ENCODE peak calls at places on chromosomes 6 and 20, in five cellular contexts. D is activated B cell treated with CpG ODN at 0.5 μM for 24 hours; R is CD4-positive, alpha-beta T cell; O is nephron progenitor cell; P is adrenal gland. X is an unnamed sample.

GRCh38 chr6:72418495-72418894 is 203.4 kb upstream of the KCNQ5 start:
- DNase-seq in D (no peak), R (no peak), O (no peak), P (no peak), X (no peak)

GRCh38 chr6:137044366-137045220 is at the start of gene IL20RA:
- DNase-seq in D (peak), R (no peak), O (peak), P (peak), X (peak)

GRCh38 chr6:17905611-17906592 is 81.5 kb downstream of the KIF13A start:
- DNase-seq in D (no peak), R (no peak), O (no peak), P (no peak), X (no peak)

GRCh38 chr20:2840138-2840966 is at the start of the genes PCED1A and VPS16:
- DNase-seq in D (peak), R (peak), O (peak), P (peak), X (peak)

GRCh38 chr6:159002432-159003160 is 2.6 kb upstream of the RSPH3 start:
- DNase-seq in D (no peak), R (no peak), O (no peak), P (no peak), X (no peak)

GRCh38 chr20:20375862-20376261 is 8.0 kb downstream of the INSM1 start:
- DNase-seq in D (no peak), R (no peak), O (no peak), P (no peak), X (no peak)

GRCh38 chr6:8914700-8915099 is 479.4 kb upstream of the SLC35B3 start:
- DNase-seq in D (no peak), R (no peak), O (no peak), P (no peak), X (no peak)

GRCh38 chr6:49497308-49497707 is 2.4 kb upstream of the GLYATL3 start:
- DNase-seq in D (no peak), R (no peak), O (no peak), P (no peak), X (no peak)

GRCh38 chr6:12474167-12475140 is 184.3 kb downstream of the EDN1 start:
- DNase-seq in D (no peak), R (no peak), O (no peak), P (peak), X (peak)

GRCh38 chr6:106084106-106084963 is 1.8 kb upstream of the PRDM1 start:
- DNase-seq in D (no peak), R (no peak), O (peak), P (no peak), X (peak)

GRCh38 chr20:11753155-11753554 is 164.5 kb upstream of the BTBD3 start:
- DNase-seq in D (no peak), R (no peak), O (no peak), P (no peak), X (no peak)

GRCh38 chr6:22929228-22929627 is 359.9 kb downstream of the HDGFL1 start:
- DNase-seq in D (no peak), R (no peak), O (no peak), P (no peak), X (no peak)

GRCh38 chr6:102736941-102737368 is 1343.4 kb downstream of the GRIK2 start:
- DNase-seq in D (no peak), R (no peak), O (no peak), P (no peak), X (no peak)

GRCh38 chr20:699811-700338 is 24.3 kb upstream of the SCRT2 start:
- DNase-seq in D (no peak), R (no peak), O (no peak), P (peak), X (no peak)

GRCh38 chr20:37392441-37393195 is 46.7 kb downstream of the SRC start:
- DNase-seq in D (no peak), R (no peak), O (no peak), P (no peak), X (no peak)

GRCh38 chr6:42124223-42124836 is 18.1 kb downstream of the C6orf132 start:
- DNase-seq in D (no peak), R (no peak), O (no peak), P (no peak), X (no peak)
- TF ChIP-seq CTCF in D (no peak), R (no peak), O (no peak), P (no peak), X (no peak)

DNA sequence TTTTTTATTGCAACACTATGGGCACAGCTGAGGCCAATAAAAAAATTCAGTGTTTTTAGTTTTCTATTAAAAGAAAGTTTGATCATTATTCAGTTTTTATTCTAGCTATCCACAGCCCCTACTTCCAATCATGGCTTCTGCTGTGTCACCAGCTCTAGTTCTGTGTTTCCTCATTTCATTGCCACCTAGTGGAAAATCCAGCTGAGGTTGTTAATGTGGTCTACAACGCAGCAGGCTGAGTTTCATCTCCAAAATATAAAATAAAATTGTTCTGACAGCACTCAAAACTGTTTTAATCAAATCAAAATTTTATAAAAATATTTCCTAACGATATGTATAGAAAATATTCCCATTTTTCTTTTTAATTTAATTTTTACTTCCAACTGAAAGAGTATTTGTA is 13.6 kb downstream of the COL9A1 start:
- DNase-seq in D (no peak), R (no peak), O (no peak), P (no peak), X (no peak)
- TF ChIP-seq CTCF in D (no peak), R (no peak), O (no peak), P (no peak), X (no peak)

GRCh38 chr6:7747016-7747415 is 21.1 kb downstream of the BMP6 start:
- DNase-seq in D (no peak), R (no peak), O (no peak), P (no peak), X (no peak)
- TF ChIP-seq CTCF in D (no peak), R (no peak), O (no peak), P (no peak), X (no peak)

GRCh38 chr6:117399924-117400323 is 25.8 kb downstream of the ROS1 start:
- DNase-seq in D (no peak), R (no peak), O (no peak), P (no peak), X (no peak)
- TF ChIP-seq CTCF in D (no peak), R (no peak), O (no peak), P (no peak), X (no peak)

DNA sequence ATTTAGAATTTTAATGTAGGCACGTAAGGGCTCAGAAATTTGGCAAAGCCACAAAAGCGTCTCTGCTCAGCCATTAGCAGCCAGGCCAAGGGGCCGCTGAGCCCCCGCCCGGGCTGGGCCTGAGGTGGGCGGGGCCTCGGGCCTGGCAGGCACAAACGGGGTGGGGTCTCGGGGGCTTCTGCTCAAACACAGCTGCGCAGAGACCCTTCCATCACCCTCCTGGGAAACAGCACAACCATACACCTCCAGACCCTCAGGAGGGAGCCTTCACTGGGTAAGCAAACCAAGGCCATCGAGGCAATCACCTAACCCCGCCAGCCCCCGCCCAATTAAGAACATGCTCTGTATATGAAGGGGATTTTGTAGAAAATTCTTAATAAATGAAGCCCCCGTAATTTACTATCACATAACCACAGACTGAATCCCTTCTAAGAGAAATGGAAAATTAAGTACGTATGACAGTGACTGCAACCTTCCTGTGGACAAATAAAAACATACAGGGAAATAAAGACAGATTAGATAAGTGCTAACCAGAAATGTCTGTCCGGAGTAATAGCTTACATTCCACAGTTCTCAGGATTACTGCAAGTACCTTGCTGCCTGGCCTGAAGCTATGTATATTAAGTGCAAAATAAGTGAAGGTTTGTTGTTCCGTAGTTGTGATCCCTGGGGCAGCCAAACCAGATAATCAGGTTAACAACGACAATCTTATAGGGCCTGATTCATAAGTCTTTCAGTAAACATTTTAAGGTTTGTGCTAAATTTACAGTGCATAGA is 3.0 kb downstream of the NEDD9 start:
- DNase-seq in D (no peak), R (no peak), O (peak), P (no peak), X (no peak)
- TF ChIP-seq CTCF in D (no peak), R (no peak), O (no peak), P (no peak), X (no peak)

X was measured in GM06990.